ENCODE peak calls at places on chromosome 4, in nine cellular contexts. J, N, X, Y, I, F, T, D and S are unnamed samples.

GRCh38 chr4:43224591-43224990 is 332.1 kb downstream of the GRXCR1 start:
- DNase-seq in J (no peak), N (no peak), X (no peak), Y (no peak), I (no peak), F (peak; percentile 5), T (no peak), D (no peak), S (no peak)

GRCh38 chr4:726235-726787 is 20.7 kb downstream of the PCGF3 start:
- DNase-seq in J (no peak), N (no peak), X (no peak), Y (no peak), I (no peak), F (peak; percentile 34), T (no peak), D (no peak), S (no peak)

GRCh38 chr4:95500361-95500760 is 48.4 kb downstream of the UNC5C start:
- DNase-seq in J (no peak), N (no peak), X (no peak), Y (no peak), I (no peak), F (no peak), T (no peak), D (no peak), S (no peak)

GRCh38 chr4:38424171-38424871 is 239.7 kb upstream of the KLF3 start:
- DNase-seq in J (peak; percentile 77), N (no peak), X (no peak), Y (peak; percentile 72), I (no peak), F (no peak), T (no peak), D (no peak), S (peak; percentile 26)

GRCh38 chr4:65367306-65367705 is 303.0 kb downstream of the EPHA5 start:
- DNase-seq in J (no peak), N (no peak), X (no peak), Y (no peak), I (no peak), F (peak; percentile 13), T (no peak), D (no peak), S (no peak)

GRCh38 chr4:178329226-178329872 is 887.1 kb upstream of the AGA start:
- DNase-seq in J (no peak), N (no peak), X (no peak), Y (no peak), I (peak; percentile 16), F (no peak), T (no peak), D (no peak), S (no peak)

GRCh38 chr4:15740764-15741404 is 37.2 kb upstream of the CD38 start:
- DNase-seq in J (no peak), N (no peak), X (no peak), Y (no peak), I (no peak), F (no peak), T (no peak), D (no peak), S (no peak)

GRCh38 chr4:158356331-158356730 is 146.0 kb downstream of the TMEM144 start:
- DNase-seq in J (no peak), N (no peak), X (no peak), Y (no peak), I (no peak), F (peak; percentile 44), T (no peak), D (no peak), S (no peak)

GRCh38 chr4:188412499-188412898 is 273.3 kb downstream of the TRIML1 start:
- DNase-seq in J (no peak), N (no peak), X (no peak), Y (no peak), I (no peak), F (no peak), T (no peak), D (no peak), S (no peak)

GRCh38 chr4:71095141-71095939 is 101.9 kb downstream of the DCK start:
- DNase-seq in J (no peak), N (no peak), X (no peak), Y (no peak), I (no peak), F (no peak), T (no peak), D (no peak), S (no peak)

GRCh38 chr4:145293658-145294057 is 113.3 kb upstream of the OTUD4 start:
- DNase-seq in J (no peak), N (no peak), X (no peak), Y (no peak), I (no peak), F (no peak), T (no peak), D (no peak), S (no peak)